ENCODE peak calls at places on chromosomes 5 and 9, in six cellular contexts. One of them, this sample, is unnamed.

GRCh38 chr5:145548097-145548496 is 287.0 kb downstream of the PRELID2 start:
- DNase-seq in cardiac muscle cell: no peak
- DNase-seq in HEK293T: no peak
- DNase-seq in body of pancreas: no peak
- DNase-seq in substantia nigra: no peak
- DNase-seq in effector memory CD4-positive, alpha-beta T cell: no peak
- DNase-seq in this sample: no peak

GRCh38 chr9:130579738-130580463 is 524 bp downstream of the FUBP3 start:
- DNase-seq in substantia nigra: no peak
- DNase-seq in HEK293T: peak; percentile 42
- DNase-seq in cardiac muscle cell: no peak
- DNase-seq in body of pancreas: no peak
- DNase-seq in effector memory CD4-positive, alpha-beta T cell: no peak
- DNase-seq in this sample: no peak

GRCh38 chr5:74020488-74020887 is 394.5 kb downstream of the ARHGEF28 start:
- DNase-seq in cardiac muscle cell: no peak
- DNase-seq in substantia nigra: no peak
- DNase-seq in effector memory CD4-positive, alpha-beta T cell: no peak
- DNase-seq in body of pancreas: no peak
- DNase-seq in HEK293T: no peak
- DNase-seq in this sample: no peak

GRCh38 chr9:89730715-89731114 is 125.9 kb downstream of the GADD45G start:
- DNase-seq in substantia nigra: no peak
- DNase-seq in HEK293T: no peak
- DNase-seq in body of pancreas: peak; percentile 93
- DNase-seq in cardiac muscle cell: no peak
- DNase-seq in effector memory CD4-positive, alpha-beta T cell: no peak
- DNase-seq in this sample: no peak

GRCh38 chr9:108163321-108164005 is 673.9 kb upstream of the KLF4 start:
- DNase-seq in body of pancreas: no peak
- DNase-seq in cardiac muscle cell: peak; percentile 37
- DNase-seq in substantia nigra: no peak
- DNase-seq in effector memory CD4-positive, alpha-beta T cell: no peak
- DNase-seq in HEK293T: no peak
- DNase-seq in this sample: no peak

GRCh38 chr5:138901716-138902115 is 26.6 kb upstream of the LRRTM2 start:
- DNase-seq in body of pancreas: no peak
- DNase-seq in HEK293T: no peak
- DNase-seq in cardiac muscle cell: no peak
- DNase-seq in substantia nigra: peak; percentile 53
- DNase-seq in effector memory CD4-positive, alpha-beta T cell: no peak
- DNase-seq in this sample: no peak

GRCh38 chr9:36765077-36765390 is 192.3 kb downstream of the MELK start:
- DNase-seq in cardiac muscle cell: no peak
- DNase-seq in effector memory CD4-positive, alpha-beta T cell: no peak
- DNase-seq in HEK293T: no peak
- DNase-seq in substantia nigra: no peak
- DNase-seq in body of pancreas: no peak
- DNase-seq in this sample: no peak

GRCh38 chr5:87393331-87393730 is 19.4 kb downstream of the CCNH start:
- DNase-seq in body of pancreas: no peak
- DNase-seq in HEK293T: no peak
- DNase-seq in substantia nigra: no peak
- DNase-seq in cardiac muscle cell: peak; percentile 79
- DNase-seq in effector memory CD4-positive, alpha-beta T cell: no peak
- DNase-seq in this sample: no peak

GRCh38 chr5:68253612-68254341 is 38.2 kb downstream of the PIK3R1 start:
- DNase-seq in substantia nigra: no peak
- DNase-seq in HEK293T: no peak
- DNase-seq in body of pancreas: no peak
- DNase-seq in cardiac muscle cell: no peak
- DNase-seq in effector memory CD4-positive, alpha-beta T cell: no peak
- DNase-seq in this sample: no peak

GRCh38 chr5:43073597-43074546 is 33.8 kb upstream of the ANXA2R start:
- DNase-seq in cardiac muscle cell: peak; percentile 60
- DNase-seq in effector memory CD4-positive, alpha-beta T cell: peak; percentile 12
- DNase-seq in body of pancreas: no peak
- DNase-seq in substantia nigra: peak; percentile 21
- DNase-seq in HEK293T: peak; percentile 33
- DNase-seq in this sample: peak; percentile 54

GRCh38 chr9:100598641-100599145 is 20.8 kb downstream of the CAVIN4 start:
- DNase-seq in cardiac muscle cell: peak; percentile 84
- DNase-seq in body of pancreas: peak; percentile 90
- DNase-seq in HEK293T: peak; percentile 85
- DNase-seq in effector memory CD4-positive, alpha-beta T cell: peak; percentile 67
- DNase-seq in substantia nigra: peak; percentile 72
- DNase-seq in this sample: peak; percentile 91

GRCh38 chr5:152676177-152676576 is 271.1 kb upstream of the NMUR2 start:
- DNase-seq in body of pancreas: no peak
- DNase-seq in effector memory CD4-positive, alpha-beta T cell: no peak
- DNase-seq in cardiac muscle cell: no peak
- DNase-seq in HEK293T: no peak
- DNase-seq in substantia nigra: no peak
- DNase-seq in this sample: peak; percentile 19